ENCODE peak calls at places on chromosomes 16 and 17, in five cellular contexts. One of them, this sample, is unnamed.

GRCh38 chr16:67883872-67884261 is 818 bp upstream of the NRN1L start:
- DNase-seq in IMR-90: peak
- DNase-seq in fibroblast of mammary gland: peak
- DNase-seq in EH: peak
- DNase-seq in EL: peak
- DNase-seq in this sample: peak

GRCh38 chr16:997440-998051 is 16.0 kb downstream of the SOX8 start:
- DNase-seq in IMR-90: peak
- DNase-seq in fibroblast of mammary gland: peak
- DNase-seq in EH: peak
- DNase-seq in EL: peak
- DNase-seq in this sample: peak

GRCh38 chr16:2963074-2963610 is 933 bp upstream of the KREMEN2 start:
- DNase-seq in IMR-90: no peak
- DNase-seq in fibroblast of mammary gland: no peak
- DNase-seq in EH: no peak
- DNase-seq in EL: no peak
- DNase-seq in this sample: no peak

GRCh38 chr17:76131692-76132573 is 9.1 kb downstream of the FOXJ1 start:
- DNase-seq in IMR-90: no peak
- DNase-seq in fibroblast of mammary gland: no peak
- DNase-seq in EH: no peak
- DNase-seq in EL: no peak
- DNase-seq in this sample: no peak

GRCh38 chr17:19010729-19011505 is 6.4 kb upstream of the FAM83G start:
- DNase-seq in IMR-90: no peak
- DNase-seq in fibroblast of mammary gland: peak
- DNase-seq in EH: peak
- DNase-seq in EL: no peak
- DNase-seq in this sample: peak

GRCh38 chr16:2250652-2251280 is 621 bp downstream of the ECI1 start:
- DNase-seq in IMR-90: no peak
- DNase-seq in fibroblast of mammary gland: no peak
- DNase-seq in EH: peak
- DNase-seq in EL: peak
- DNase-seq in this sample: peak

GRCh38 chr17:81009124-81009523 is 17.5 kb downstream of the CHMP6 start:
- DNase-seq in IMR-90: no peak
- DNase-seq in fibroblast of mammary gland: no peak
- DNase-seq in EH: no peak
- DNase-seq in EL: no peak
- DNase-seq in this sample: no peak

GRCh38 chr16:53111078-53111776 is 56.4 kb downstream of the CHD9 start:
- DNase-seq in IMR-90: peak
- DNase-seq in fibroblast of mammary gland: peak
- DNase-seq in EH: no peak
- DNase-seq in EL: no peak
- DNase-seq in this sample: no peak

GRCh38 chr17:41957869-41958231 is 8.7 kb upstream of the CNP start:
- DNase-seq in IMR-90: no peak
- DNase-seq in fibroblast of mammary gland: no peak
- DNase-seq in EH: no peak
- DNase-seq in EL: no peak
- DNase-seq in this sample: no peak

GRCh38 chr17:75153854-75154194 is 488 bp downstream of the JPT1 start:
- DNase-seq in IMR-90: no peak
- DNase-seq in fibroblast of mammary gland: no peak
- DNase-seq in EH: no peak
- DNase-seq in EL: peak
- DNase-seq in this sample: peak

GRCh38 chr16:3590736-3591435 is 13.7 kb upstream of the NLRC3 start:
- DNase-seq in IMR-90: no peak
- DNase-seq in fibroblast of mammary gland: no peak
- DNase-seq in EH: no peak
- DNase-seq in EL: no peak
- DNase-seq in this sample: no peak

GRCh38 chr16:58843675-58844074 is 109.6 kb upstream of the GOT2 start:
- DNase-seq in IMR-90: peak
- DNase-seq in fibroblast of mammary gland: peak
- DNase-seq in EH: peak
- DNase-seq in EL: peak
- DNase-seq in this sample: peak

GRCh38 chr17:76397687-76398522 is 13.5 kb downstream of the SPHK1 start:
- DNase-seq in IMR-90: peak
- DNase-seq in fibroblast of mammary gland: peak
- DNase-seq in EH: peak
- DNase-seq in EL: peak
- DNase-seq in this sample: peak

GRCh38 chr16:14013571-14014283 is 57.4 kb upstream of the MRTFB start:
- DNase-seq in IMR-90: peak
- DNase-seq in fibroblast of mammary gland: peak
- DNase-seq in EH: peak
- DNase-seq in EL: peak
- DNase-seq in this sample: peak

GRCh38 chr16:67606632-67607031 is 38.3 kb upstream of the CARMIL2 start:
- DNase-seq in IMR-90: no peak
- DNase-seq in fibroblast of mammary gland: no peak
- DNase-seq in EH: no peak
- DNase-seq in EL: no peak
- DNase-seq in this sample: no peak

GRCh38 chr16:89442990-89443726 is 47.2 kb downstream of the ANKRD11 start:
- DNase-seq in IMR-90: peak
- DNase-seq in fibroblast of mammary gland: peak
- DNase-seq in EH: peak
- DNase-seq in EL: peak
- DNase-seq in this sample: peak

GRCh38 chr17:17685775-17686291 is 4.6 kb downstream of the RAI1 start:
- DNase-seq in IMR-90: peak
- DNase-seq in fibroblast of mammary gland: peak
- DNase-seq in EH: peak
- DNase-seq in EL: peak
- DNase-seq in this sample: peak

GRCh38 chr16:8639694-8640093 is 18.2 kb downstream of the METTL22 start:
- DNase-seq in IMR-90: no peak
- DNase-seq in fibroblast of mammary gland: no peak
- DNase-seq in EH: no peak
- DNase-seq in EL: no peak
- DNase-seq in this sample: no peak

GRCh38 chr17:33404070-33404770 is 111.1 kb upstream of the ASIC2 start:
- DNase-seq in IMR-90: no peak
- DNase-seq in fibroblast of mammary gland: no peak
- DNase-seq in EH: no peak
- DNase-seq in EL: no peak
- DNase-seq in this sample: no peak

GRCh38 chr17:54277868-54278267 is 455.1 kb downstream of the KIF2B start:
- DNase-seq in IMR-90: no peak
- DNase-seq in fibroblast of mammary gland: no peak
- DNase-seq in EH: no peak
- DNase-seq in EL: no peak
- DNase-seq in this sample: no peak

GRCh38 chr17:3894927-3895343 is 2.1 kb upstream of the CAMKK1 start:
- DNase-seq in IMR-90: peak
- DNase-seq in fibroblast of mammary gland: no peak
- DNase-seq in EH: peak
- DNase-seq in EL: peak
- DNase-seq in this sample: peak

GRCh38 chr17:34379876-34380275 is 16.8 kb upstream of the CCL1 start:
- DNase-seq in IMR-90: no peak
- DNase-seq in fibroblast of mammary gland: no peak
- DNase-seq in EH: peak
- DNase-seq in EL: no peak
- DNase-seq in this sample: no peak

GRCh38 chr17:32502013-32502412 is 15.2 kb downstream of the CDK5R1 start:
- DNase-seq in IMR-90: no peak
- DNase-seq in fibroblast of mammary gland: no peak
- DNase-seq in EH: no peak
- DNase-seq in EL: no peak
- DNase-seq in this sample: no peak

GRCh38 chr16:88534731-88535141 is 35.5 kb upstream of the ZC3H18 start:
- DNase-seq in IMR-90: peak
- DNase-seq in fibroblast of mammary gland: peak
- DNase-seq in EH: peak
- DNase-seq in EL: no peak
- DNase-seq in this sample: peak

GRCh38 chr17:683499-684254 is 31.0 kb downstream of the VPS53 start:
- DNase-seq in IMR-90: no peak
- DNase-seq in fibroblast of mammary gland: no peak
- DNase-seq in EH: peak
- DNase-seq in EL: no peak
- DNase-seq in this sample: no peak

GRCh38 chr17:55986817-55987216 is 166.5 kb upstream of the ANKFN1 start:
- DNase-seq in IMR-90: no peak
- DNase-seq in fibroblast of mammary gland: no peak
- DNase-seq in EH: no peak
- DNase-seq in EL: no peak
- DNase-seq in this sample: no peak

GRCh38 chr16:85172465-85173071 is 60.3 kb upstream of the CIBAR2 start:
- DNase-seq in IMR-90: peak
- DNase-seq in fibroblast of mammary gland: peak
- DNase-seq in EH: peak
- DNase-seq in EL: peak
- DNase-seq in this sample: peak

GRCh38 chr16:88789593-88789992 is 4.6 kb upstream of the PIEZO1 start:
- DNase-seq in IMR-90: no peak
- DNase-seq in fibroblast of mammary gland: no peak
- DNase-seq in EH: no peak
- DNase-seq in EL: no peak
- DNase-seq in this sample: no peak

GRCh38 chr16:1056196-1056595 is 16.4 kb upstream of the SSTR5 start:
- DNase-seq in IMR-90: no peak
- DNase-seq in fibroblast of mammary gland: no peak
- DNase-seq in EH: no peak
- DNase-seq in EL: no peak
- DNase-seq in this sample: no peak

GRCh38 chr17:1731194-1731506 is 6.6 kb downstream of the WDR81 start:
- DNase-seq in IMR-90: no peak
- DNase-seq in fibroblast of mammary gland: no peak
- DNase-seq in EH: no peak
- DNase-seq in EL: no peak
- DNase-seq in this sample: no peak

GRCh38 chr16:48291754-48292153 is 44.4 kb upstream of the ABCC11 start:
- DNase-seq in IMR-90: no peak
- DNase-seq in fibroblast of mammary gland: no peak
- DNase-seq in EH: no peak
- DNase-seq in EL: no peak
- DNase-seq in this sample: no peak

This sample was measured in ELR.